ENCODE peak calls at places on chromosomes 3 and 15, in seven cellular contexts. One of them, this sample, is unnamed.
A peak's percentile ranks its signal among the peaks of the same experiment; 100 is the strongest.

GRCh38 chr3:150286390-150287147 is 121.5 kb upstream of the TSC22D2 start:
- DNase-seq in A549: peak; percentile 75
- DNase-seq in Peyer's patch: no peak
- DNase-seq in IMR-90: peak; percentile 51
- DNase-seq in left lung: no peak
- DNase-seq in kidney epithelial cell: no peak
- DNase-seq in lower lobe of right lung: no peak
- DNase-seq in this sample: peak; percentile 75

GRCh38 chr3:14834807-14835466 is 16.2 kb downstream of the FGD5 start:
- DNase-seq in A549: no peak
- DNase-seq in Peyer's patch: no peak
- DNase-seq in IMR-90: no peak
- DNase-seq in left lung: no peak
- DNase-seq in kidney epithelial cell: no peak
- DNase-seq in lower lobe of right lung: no peak
- DNase-seq in this sample: no peak

GRCh38 chr3:72335458-72336050 is 512.7 kb downstream of the SHQ1 start:
- DNase-seq in A549: no peak
- DNase-seq in Peyer's patch: no peak
- DNase-seq in IMR-90: no peak
- DNase-seq in left lung: no peak
- DNase-seq in kidney epithelial cell: no peak
- DNase-seq in lower lobe of right lung: no peak
- DNase-seq in this sample: no peak

GRCh38 chr3:101722394-101723173 is 1.8 kb upstream of the CEP97 start:
- DNase-seq in A549: no peak
- DNase-seq in Peyer's patch: no peak
- DNase-seq in IMR-90: no peak
- DNase-seq in left lung: no peak
- DNase-seq in kidney epithelial cell: no peak
- DNase-seq in lower lobe of right lung: no peak
- DNase-seq in this sample: no peak

GRCh38 chr3:13229291-13229949 is 156.2 kb upstream of the IQSEC1 start:
- DNase-seq in A549: peak; percentile 53
- DNase-seq in Peyer's patch: no peak
- DNase-seq in IMR-90: peak; percentile 7
- DNase-seq in left lung: no peak
- DNase-seq in kidney epithelial cell: no peak
- DNase-seq in lower lobe of right lung: no peak
- DNase-seq in this sample: peak; percentile 7

GRCh38 chr3:55143928-55144671 is 216.2 kb upstream of the LRTM1 start:
- DNase-seq in A549: no peak
- DNase-seq in Peyer's patch: no peak
- DNase-seq in IMR-90: peak; percentile 54
- DNase-seq in left lung: no peak
- DNase-seq in kidney epithelial cell: no peak
- DNase-seq in lower lobe of right lung: no peak
- DNase-seq in this sample: peak; percentile 88

GRCh38 chr15:44584162-44584749 is 47.3 kb downstream of the EIF3J start:
- DNase-seq in A549: peak; percentile 62
- DNase-seq in Peyer's patch: peak; percentile 64
- DNase-seq in IMR-90: no peak
- DNase-seq in left lung: peak; percentile 40
- DNase-seq in kidney epithelial cell: no peak
- DNase-seq in lower lobe of right lung: peak; percentile 54
- DNase-seq in this sample: peak; percentile 47

GRCh38 chr3:37295925-37296324 is 121.5 kb upstream of the LRRFIP2 start:
- DNase-seq in A549: no peak
- DNase-seq in Peyer's patch: no peak
- DNase-seq in IMR-90: peak; percentile 46
- DNase-seq in left lung: no peak
- DNase-seq in kidney epithelial cell: no peak
- DNase-seq in lower lobe of right lung: no peak
- DNase-seq in this sample: peak; percentile 18

GRCh38 chr15:31328425-31328998 is 1.9 kb downstream of the KLF13 start:
- DNase-seq in A549: peak; percentile 30
- DNase-seq in Peyer's patch: no peak
- DNase-seq in IMR-90: peak; percentile 49
- DNase-seq in left lung: peak; percentile 49
- DNase-seq in kidney epithelial cell: no peak
- DNase-seq in lower lobe of right lung: peak; percentile 83
- DNase-seq in this sample: peak; percentile 31

GRCh38 chr3:48688032-48688736 is 2.5 kb upstream of the NCKIPSD start:
- DNase-seq in A549: no peak
- DNase-seq in Peyer's patch: no peak
- DNase-seq in IMR-90: peak; percentile 84
- DNase-seq in left lung: no peak
- DNase-seq in kidney epithelial cell: no peak
- DNase-seq in lower lobe of right lung: no peak
- DNase-seq in this sample: no peak

GRCh38 chr3:62602987-62603386 is 229.6 kb upstream of the FEZF2 start:
- DNase-seq in A549: no peak
- DNase-seq in Peyer's patch: no peak
- DNase-seq in IMR-90: peak; percentile 34
- DNase-seq in left lung: no peak
- DNase-seq in kidney epithelial cell: no peak
- DNase-seq in lower lobe of right lung: no peak
- DNase-seq in this sample: no peak

GRCh38 chr3:182369861-182370260 is 423.4 kb upstream of the ATP11B start:
- DNase-seq in A549: no peak
- DNase-seq in Peyer's patch: no peak
- DNase-seq in IMR-90: no peak
- DNase-seq in left lung: no peak
- DNase-seq in kidney epithelial cell: no peak
- DNase-seq in lower lobe of right lung: no peak
- DNase-seq in this sample: no peak

GRCh38 chr3:142618917-142619401 is 22.8 kb downstream of the PLS1 start:
- DNase-seq in A549: peak; percentile 64
- DNase-seq in Peyer's patch: no peak
- DNase-seq in IMR-90: no peak
- DNase-seq in left lung: no peak
- DNase-seq in kidney epithelial cell: no peak
- DNase-seq in lower lobe of right lung: no peak
- DNase-seq in this sample: no peak

GRCh38 chr3:196740476-196741400 is 1.1 kb downstream of the PAK2 start:
- DNase-seq in A549: peak; percentile 15
- DNase-seq in Peyer's patch: no peak
- DNase-seq in IMR-90: peak; percentile 56
- DNase-seq in left lung: no peak
- DNase-seq in kidney epithelial cell: no peak
- DNase-seq in lower lobe of right lung: no peak
- DNase-seq in this sample: peak; percentile 67

GRCh38 chr3:189570916-189571315 is 60.3 kb upstream of the TP63 start:
- DNase-seq in A549: no peak
- DNase-seq in Peyer's patch: no peak
- DNase-seq in IMR-90: no peak
- DNase-seq in left lung: no peak
- DNase-seq in kidney epithelial cell: no peak
- DNase-seq in lower lobe of right lung: no peak
- DNase-seq in this sample: no peak

GRCh38 chr15:82393671-82394070 is 35.9 kb upstream of the GOLGA6L9 start:
- DNase-seq in A549: no peak
- DNase-seq in Peyer's patch: no peak
- DNase-seq in IMR-90: peak; percentile 72
- DNase-seq in left lung: no peak
- DNase-seq in kidney epithelial cell: no peak
- DNase-seq in lower lobe of right lung: no peak
- DNase-seq in this sample: no peak

GRCh38 chr3:37608061-37608702 is 253.5 kb upstream of the CTDSPL start:
- DNase-seq in A549: peak; percentile 72
- DNase-seq in Peyer's patch: no peak
- DNase-seq in IMR-90: no peak
- DNase-seq in left lung: no peak
- DNase-seq in kidney epithelial cell: no peak
- DNase-seq in lower lobe of right lung: no peak
- DNase-seq in this sample: peak; percentile 81

GRCh38 chr3:100047455-100048141 is 66.7 kb downstream of the FILIP1L start:
- DNase-seq in A549: peak; percentile 65
- DNase-seq in Peyer's patch: no peak
- DNase-seq in IMR-90: peak; percentile 97
- DNase-seq in left lung: peak; percentile 38
- DNase-seq in kidney epithelial cell: no peak
- DNase-seq in lower lobe of right lung: no peak
- DNase-seq in this sample: peak; percentile 94

GRCh38 chr3:178802259-178802658 is 266.0 kb downstream of the KCNMB2 start:
- DNase-seq in A549: no peak
- DNase-seq in Peyer's patch: no peak
- DNase-seq in IMR-90: no peak
- DNase-seq in left lung: no peak
- DNase-seq in kidney epithelial cell: no peak
- DNase-seq in lower lobe of right lung: no peak
- DNase-seq in this sample: no peak

GRCh38 chr3:183151716-183152385 is 10.7 kb downstream of the LAMP3 start:
- DNase-seq in A549: no peak
- DNase-seq in Peyer's patch: no peak
- DNase-seq in IMR-90: no peak
- DNase-seq in left lung: peak; percentile 63
- DNase-seq in kidney epithelial cell: no peak
- DNase-seq in lower lobe of right lung: peak; percentile 57
- DNase-seq in this sample: no peak

GRCh38 chr3:186107148-186108105 is 1.5 kb downstream of the ETV5 start:
- DNase-seq in A549: peak; percentile 63
- DNase-seq in Peyer's patch: peak; percentile 67
- DNase-seq in IMR-90: peak; percentile 68
- DNase-seq in left lung: peak; percentile 76
- DNase-seq in kidney epithelial cell: no peak
- DNase-seq in lower lobe of right lung: peak; percentile 70
- DNase-seq in this sample: peak; percentile 60

GRCh38 chr15:92810418-92811138 is 89.5 kb upstream of the CHD2 start:
- DNase-seq in A549: peak; percentile 92
- DNase-seq in Peyer's patch: no peak
- DNase-seq in IMR-90: peak; percentile 78
- DNase-seq in left lung: peak; percentile 85
- DNase-seq in kidney epithelial cell: no peak
- DNase-seq in lower lobe of right lung: peak; percentile 91
- DNase-seq in this sample: peak; percentile 88

GRCh38 chr3:169390310-169390731 is 273.2 kb downstream of the MECOM start:
- DNase-seq in A549: no peak
- DNase-seq in Peyer's patch: no peak
- DNase-seq in IMR-90: no peak
- DNase-seq in left lung: no peak
- DNase-seq in kidney epithelial cell: no peak
- DNase-seq in lower lobe of right lung: no peak
- DNase-seq in this sample: peak; percentile 67

GRCh38 chr3:180382781-180383180 is 219.2 kb upstream of the TTC14 start:
- DNase-seq in A549: no peak
- DNase-seq in Peyer's patch: no peak
- DNase-seq in IMR-90: no peak
- DNase-seq in left lung: no peak
- DNase-seq in kidney epithelial cell: no peak
- DNase-seq in lower lobe of right lung: no peak
- DNase-seq in this sample: no peak

GRCh38 chr3:129609591-129610169 is 3.2 kb upstream of the PLXND1 start:
- DNase-seq in A549: no peak
- DNase-seq in Peyer's patch: no peak
- DNase-seq in IMR-90: peak; percentile 61
- DNase-seq in left lung: no peak
- DNase-seq in kidney epithelial cell: no peak
- DNase-seq in lower lobe of right lung: no peak
- DNase-seq in this sample: peak; percentile 71

GRCh38 chr3:172097585-172097984 is 58.2 kb downstream of the FNDC3B start:
- DNase-seq in A549: no peak
- DNase-seq in Peyer's patch: no peak
- DNase-seq in IMR-90: no peak
- DNase-seq in left lung: no peak
- DNase-seq in kidney epithelial cell: no peak
- DNase-seq in lower lobe of right lung: no peak
- DNase-seq in this sample: no peak

GRCh38 chr3:13507791-13508339 is 27.8 kb downstream of the HDAC11 start:
- DNase-seq in A549: no peak
- DNase-seq in Peyer's patch: peak; percentile 40
- DNase-seq in IMR-90: peak; percentile 13
- DNase-seq in left lung: no peak
- DNase-seq in kidney epithelial cell: no peak
- DNase-seq in lower lobe of right lung: peak; percentile 45
- DNase-seq in this sample: no peak

DNA sequence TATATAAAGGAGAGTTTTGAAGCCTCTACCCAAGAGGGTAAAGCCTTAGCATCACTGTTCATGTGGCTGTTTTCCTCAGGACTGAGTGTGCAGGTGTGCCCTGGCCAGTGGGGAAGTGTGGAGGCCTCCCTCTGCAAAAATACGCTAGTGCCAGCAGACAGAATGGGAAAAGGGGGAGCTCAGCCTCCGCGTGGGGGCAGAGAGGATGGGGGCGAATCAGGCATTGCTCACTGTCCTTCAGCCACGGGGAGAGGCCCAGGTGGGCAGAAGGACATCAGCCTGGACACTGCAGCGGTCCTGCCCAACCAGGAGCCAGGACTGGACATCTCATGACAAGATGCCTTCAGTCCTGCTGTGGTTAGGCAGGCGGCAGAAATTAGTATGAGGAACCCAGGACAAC is 10.1 kb downstream of the LTF start:
- DNase-seq in A549: no peak
- DNase-seq in Peyer's patch: no peak
- DNase-seq in IMR-90: no peak
- DNase-seq in left lung: no peak
- DNase-seq in kidney epithelial cell: no peak
- DNase-seq in lower lobe of right lung: no peak
- DNase-seq in this sample: no peak
- H3K4me3 ChIP-seq in A549: no peak overlapping the region
- H3K4me3 ChIP-seq in Peyer's patch: no peak overlapping the region
- H3K4me3 ChIP-seq in IMR-90: no peak overlapping the region
- H3K4me3 ChIP-seq in left lung: no peak overlapping the region
- H3K4me3 ChIP-seq in kidney epithelial cell: no peak overlapping the region
- H3K4me3 ChIP-seq in lower lobe of right lung: no peak overlapping the region
- H3K4me3 ChIP-seq in this sample: no peak overlapping the region

GRCh38 chr3:161371441-161372320 is at the start of gene SPTSSB:
- DNase-seq in A549: peak; percentile 15
- DNase-seq in Peyer's patch: peak; percentile 53
- DNase-seq in IMR-90: no peak
- DNase-seq in left lung: peak; percentile 54
- DNase-seq in kidney epithelial cell: peak; percentile 25
- DNase-seq in lower lobe of right lung: peak; percentile 52
- DNase-seq in this sample: peak; percentile 13
- TF ChIP-seq CTCF in A549: peak; percentile 39
- TF ChIP-seq CTCF in Peyer's patch: no peak
- TF ChIP-seq CTCF in IMR-90: peak; percentile 15
- TF ChIP-seq CTCF in left lung: no peak
- TF ChIP-seq CTCF in kidney epithelial cell: peak; percentile 48
- TF ChIP-seq CTCF in lower lobe of right lung: no peak
- TF ChIP-seq CTCF in this sample: peak; percentile 12

GRCh38 chr15:64850778-64851502 is 9.2 kb downstream of the PLEKHO2 start:
- DNase-seq in A549: no peak
- DNase-seq in Peyer's patch: no peak
- DNase-seq in IMR-90: no peak
- DNase-seq in left lung: no peak
- DNase-seq in kidney epithelial cell: no peak
- DNase-seq in lower lobe of right lung: no peak
- DNase-seq in this sample: no peak
- H3K4me3 ChIP-seq in A549: no peak overlapping the region
- H3K4me3 ChIP-seq in Peyer's patch: no peak overlapping the region
- H3K4me3 ChIP-seq in IMR-90: no peak overlapping the region
- H3K4me3 ChIP-seq in left lung: no peak overlapping the region
- H3K4me3 ChIP-seq in kidney epithelial cell: no peak overlapping the region
- H3K4me3 ChIP-seq in lower lobe of right lung: no peak overlapping the region
- H3K4me3 ChIP-seq in this sample: no peak overlapping the region

DNA sequence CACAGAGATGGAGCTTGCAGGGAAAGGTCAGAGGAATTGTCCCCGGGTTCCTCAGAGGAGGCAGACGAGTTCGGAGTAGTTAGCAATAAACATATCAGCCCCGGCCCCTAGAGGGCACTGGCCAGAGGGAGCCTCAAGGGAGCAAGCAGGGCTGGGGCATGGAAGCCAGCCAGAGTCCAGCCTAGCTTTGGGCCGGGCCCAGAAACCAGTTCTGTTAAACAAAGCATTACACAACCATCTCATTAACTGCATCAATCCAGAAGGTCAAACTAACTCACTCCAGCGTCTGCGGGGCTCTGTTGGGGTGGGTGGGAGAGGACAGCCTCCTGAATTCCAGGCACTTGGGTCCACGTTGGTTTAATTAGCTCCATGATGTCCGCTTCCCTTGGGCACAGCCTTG is 41.0 kb upstream of the IREB2 start:
- DNase-seq in A549: peak; percentile 31
- DNase-seq in Peyer's patch: peak; percentile 86
- DNase-seq in IMR-90: peak; percentile 10
- DNase-seq in left lung: peak; percentile 54
- DNase-seq in kidney epithelial cell: no peak
- DNase-seq in lower lobe of right lung: peak; percentile 84
- DNase-seq in this sample: peak; percentile 70
- TF ChIP-seq CTCF in A549: peak; percentile 26
- TF ChIP-seq CTCF in Peyer's patch: peak; percentile 65
- TF ChIP-seq CTCF in IMR-90: peak; percentile 26
- TF ChIP-seq CTCF in left lung: no peak
- TF ChIP-seq CTCF in kidney epithelial cell: no peak
- TF ChIP-seq CTCF in lower lobe of right lung: peak; percentile 39
- TF ChIP-seq CTCF in this sample: peak; percentile 22